ENCODE peak calls at places on chromosomes 13 and 19, in four cellular contexts. U is right cardiac atrium, P is aorta, S is right lobe of liver. G is an unnamed sample.

GRCh38 chr13:23087884-23088283 is 92.9 kb upstream of the SGCG start:
- ATAC-seq in U (no peak), S (peak; percentile 42), P (no peak), G (no peak)

GRCh38 chr13:72384879-72385278 is 342.6 kb downstream of the MZT1 start:
- ATAC-seq in P (no peak), U (no peak), S (peak; percentile 51), G (no peak)

GRCh38 chr19:52535831-52536800 is 8.6 kb downstream of the ZNF808 start:
- ATAC-seq in S (peak; percentile 97), U (peak; percentile 99), P (peak; percentile 96), G (peak; percentile 97)

GRCh38 chr13:44051923-44052322 is 172.2 kb downstream of the LACC1 start:
- ATAC-seq in S (no peak), P (no peak), U (no peak), G (no peak)

GRCh38 chr13:23705578-23705977 is 135.4 kb downstream of the TNFRSF19 start:
- ATAC-seq in U (no peak), S (no peak), P (no peak), G (no peak)

GRCh38 chr13:26075498-26075897 is 23.7 kb upstream of the SHISA2 start:
- ATAC-seq in P (no peak), S (no peak), U (no peak), G (no peak)

GRCh38 chr19:13881231-13881691 is 4.3 kb downstream of the NANOS3 start:
- ATAC-seq in P (no peak), S (no peak), U (no peak), G (no peak)

GRCh38 chr19:14411161-14411560 is 8.0 kb downstream of the DDX39A start:
- ATAC-seq in U (no peak), S (no peak), P (no peak), G (no peak)

GRCh38 chr13:37701972-37702371 is 103.4 kb upstream of the POSTN start:
- ATAC-seq in S (peak; percentile 63), P (peak; percentile 84), U (peak; percentile 57), G (no peak)

GRCh38 chr13:21338156-21338555 is 120.9 kb downstream of the ZDHHC20 start:
- ATAC-seq in S (peak; percentile 19), P (no peak), U (no peak), G (no peak)

GRCh38 chr13:75050419-75051066 is 431.4 kb downstream of the TBC1D4 start:
- ATAC-seq in P (no peak), S (no peak), U (no peak), G (no peak)

GRCh38 chr19:47680858-47681332 is 32.3 kb upstream of the EHD2 start:
- ATAC-seq in S (no peak), P (no peak), U (peak; percentile 4), G (no peak)

GRCh38 chr13:59300347-59301165 is 863.2 kb downstream of the DIAPH3 start:
- ATAC-seq in U (no peak), P (no peak), S (no peak), G (no peak)

GRCh38 chr13:113904411-113904810 is 40.5 kb upstream of the GAS6 start:
- ATAC-seq in P (peak; percentile 66), U (peak; percentile 89), S (peak; percentile 97), G (peak; percentile 69)

GRCh38 chr13:45296259-45296658 is 44.7 kb downstream of the TPT1 start:
- ATAC-seq in S (no peak), U (no peak), P (no peak), G (no peak)

GRCh38 chr13:101624210-101624922 is 171.9 kb downstream of the ITGBL1 start:
- ATAC-seq in P (no peak), U (no peak), S (peak; percentile 78), G (peak; percentile 15)

GRCh38 chr13:101007245-101007644 is 332.6 kb upstream of the TMTC4 start:
- ATAC-seq in S (no peak), P (no peak), U (no peak), G (no peak)

GRCh38 chr19:52748336-52748950 is 13.6 kb upstream of the ZNF611 start:
- ATAC-seq in P (no peak), U (peak; percentile 72), S (no peak), G (peak; percentile 48)

GRCh38 chr13:33181264-33181663 is 104.3 kb downstream of the STARD13 start:
- ATAC-seq in P (no peak), U (no peak), S (no peak), G (no peak)

GRCh38 chr13:54975676-54976075 is 1947.1 kb downstream of the OLFM4 start:
- ATAC-seq in U (no peak), S (no peak), P (no peak), G (no peak)

GRCh38 chr13:33509642-33510229 is 224.2 kb upstream of the STARD13 start:
- ATAC-seq in P (peak; percentile 81), S (peak; percentile 71), U (peak; percentile 97), G (peak; percentile 91)

GRCh38 chr19:14118165-14119051 is 846 bp upstream of the PRKACA start:
- ATAC-seq in P (peak; percentile 83), S (peak; percentile 56), U (peak; percentile 58), G (peak; percentile 73)

GRCh38 chr19:28971011-28971410 is 241.9 kb downstream of the UQCRFS1 start:
- ATAC-seq in P (no peak), U (no peak), S (no peak), G (no peak)

GRCh38 chr13:33262554-33262953 is 23.0 kb downstream of the STARD13 start:
- ATAC-seq in S (peak; percentile 12), P (no peak), U (no peak), G (no peak)

GRCh38 chr19:29566496-29567054 is 39.5 kb upstream of the POP4 start:
- ATAC-seq in U (no peak), S (no peak), P (no peak), G (no peak)

GRCh38 chr13:55087085-55087484 is 2053.6 kb upstream of the PRR20A start:
- ATAC-seq in P (no peak), S (no peak), U (no peak), G (no peak)

GRCh38 chr13:43388282-43389034 is 365.1 kb downstream of the DNAJC15 start:
- ATAC-seq in U (no peak), P (no peak), S (peak; percentile 85), G (no peak)

GRCh38 chr19:41887711-41888382 is 4.9 kb downstream of the ARHGEF1 start:
- ATAC-seq in U (no peak), P (no peak), S (no peak), G (no peak)

GRCh38 chr13:113589251-113589960 is 4.9 kb downstream of the TFDP1 start:
- ATAC-seq in S (no peak), U (peak; percentile 77), P (no peak), G (no peak)

GRCh38 chr13:113319371-113319770 is 22.3 kb downstream of the LAMP1 start:
- ATAC-seq in S (no peak), P (no peak), U (no peak), G (no peak)

GRCh38 chr13:98478134-98479129 is 98.5 kb downstream of the STK24 start:
- ATAC-seq in P (no peak), S (no peak), U (no peak), G (no peak)

GRCh38 chr13:90246005-90246404 is 1101.5 kb upstream of the MIR17HG start:
- ATAC-seq in U (no peak), S (no peak), P (no peak), G (no peak)

GRCh38 chr13:108218044-108218974 is at the start of gene ABHD13:
- ATAC-seq in U (peak; percentile 91), S (peak; percentile 84), P (peak; percentile 96), G (peak; percentile 89)

GRCh38 chr13:108212901-108213300 is 2.4 kb downstream of the LIG4 start:
- ATAC-seq in P (no peak), U (no peak), S (no peak), G (no peak)

GRCh38 chr13:108215428-108215827 is at the start of gene LIG4:
- ATAC-seq in P (peak; percentile 89), S (peak; percentile 72), U (peak; percentile 88), G (peak; percentile 83)

GRCh38 chr13:108213946-108214345 is 1.4 kb downstream of the LIG4 start:
- ATAC-seq in P (no peak), U (no peak), S (no peak), G (no peak)

GRCh38 chr13:108214511-108215383 is 589 bp downstream of the LIG4 start:
- ATAC-seq in P (no peak), S (no peak), U (no peak), G (no peak)
- H3K27ac ChIP-seq in P (peak overlapping the region; percentile 3), S (no peak overlapping the region), U (no peak overlapping the region), G (peak overlapping the region; percentile 68)

DNA sequence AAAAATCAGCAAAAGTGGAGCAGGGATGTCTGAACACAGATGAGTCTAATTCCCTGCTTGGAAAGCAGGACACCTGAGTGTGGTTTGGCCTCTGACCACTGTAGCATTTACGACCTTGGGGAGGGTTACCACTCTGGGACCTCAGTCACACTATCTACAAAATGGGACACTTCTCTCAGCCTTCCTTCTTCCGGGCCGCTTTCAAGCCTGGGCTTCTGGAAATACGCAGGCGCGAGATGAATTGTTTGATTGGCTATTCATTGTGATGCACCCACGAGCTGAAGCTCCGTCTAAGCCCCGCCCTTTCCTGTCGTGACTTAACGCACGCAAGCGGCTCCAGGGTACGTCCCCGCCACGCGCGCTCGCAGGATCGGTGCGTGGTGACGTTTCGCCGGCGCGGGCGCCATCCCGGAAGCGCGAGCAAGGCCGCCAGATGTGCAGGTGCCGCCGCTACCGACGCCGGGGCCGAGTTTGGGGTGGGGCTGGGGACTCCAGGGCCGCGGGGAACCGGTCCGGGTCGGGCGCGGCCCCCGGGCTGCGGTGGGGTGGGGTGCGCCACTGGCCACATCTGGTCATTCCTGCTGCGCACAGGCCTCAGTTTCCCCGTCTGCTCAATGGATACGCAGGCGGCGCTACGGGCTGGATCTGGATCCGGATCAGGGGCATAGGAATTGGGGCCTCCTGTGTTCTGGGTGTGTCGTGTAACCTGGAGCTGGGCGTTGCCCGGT is at the start of gene KXD1:
- ATAC-seq in P (peak; percentile 96), S (peak; percentile 96), U (peak; percentile 97), G (peak; percentile 99)
- H3K4me3 ChIP-seq in P (peak within 1 kb of the TSS; percentile 88), S (peak within 1 kb of the TSS; percentile 97), U (peak within 1 kb of the TSS; percentile 97), G (peak within 1 kb of the TSS; percentile 85)

DNA sequence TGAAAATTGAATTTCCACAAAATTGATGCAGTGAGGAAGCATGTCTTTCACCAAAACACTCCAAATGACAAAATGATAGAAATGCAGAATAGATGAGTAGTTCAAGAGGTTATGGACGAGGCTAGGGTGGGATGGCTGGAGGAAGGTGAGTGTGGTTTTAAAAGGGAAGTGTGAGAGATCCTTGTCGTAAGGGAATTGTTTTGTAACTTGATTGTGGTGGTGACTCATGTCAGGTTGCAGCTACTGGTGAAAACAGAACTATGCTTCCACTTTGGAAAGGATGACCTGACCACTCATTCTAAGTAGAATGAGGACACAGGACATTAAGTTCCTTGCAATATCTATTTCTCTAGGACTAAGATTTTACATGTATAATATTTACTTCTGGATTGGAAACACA is 345.7 kb downstream of the MTUS2 start:
- ATAC-seq in P (no peak), U (no peak), S (peak; percentile 64), G (no peak)
- H3K27ac ChIP-seq in P (no peak overlapping the region), U (no peak overlapping the region), S (no peak overlapping the region), G (no peak overlapping the region)

GRCh38 chr19:1756705-1757445 is 3.6 kb downstream of the ONECUT3 start:
- ATAC-seq in S (no peak), U (no peak), P (no peak), G (no peak)

GRCh38 chr19:1760020-1760419 is 6.7 kb downstream of the ONECUT3 start:
- ATAC-seq in P (no peak), S (no peak), U (no peak), G (no peak)

GRCh38 chr19:1758959-1759903 is 5.9 kb downstream of the ONECUT3 start:
- ATAC-seq in U (no peak), P (no peak), S (no peak), G (no peak)

GRCh38 chr19:1757468-1758230 is 4.3 kb downstream of the ONECUT3 start:
- ATAC-seq in S (no peak), P (no peak), U (no peak), G (no peak)

DNA sequence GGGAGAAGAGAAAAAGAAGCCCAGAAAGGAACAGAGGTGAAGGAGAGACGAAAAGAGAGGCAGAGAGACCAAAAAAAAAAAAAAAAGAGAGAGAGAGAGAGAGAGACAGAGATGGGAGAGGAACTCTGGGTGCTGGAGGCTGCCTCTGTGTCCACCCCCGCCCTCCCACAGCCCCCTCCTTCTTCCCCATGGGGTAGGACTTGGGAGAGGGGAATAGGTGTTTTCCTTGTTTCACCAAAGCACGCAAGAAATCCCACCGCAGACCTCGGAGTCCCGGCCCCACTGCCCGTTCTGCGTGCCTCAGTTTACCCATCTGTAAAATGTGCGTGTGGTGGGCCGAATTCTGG is 4.9 kb downstream of the ONECUT3 start:
- ATAC-seq in U (no peak), P (no peak), S (no peak), G (no peak)
- H3K4me3 ChIP-seq in U (no peak overlapping the region), P (no peak overlapping the region), S (no peak overlapping the region), G (no peak overlapping the region)